ENCODE peak calls at places on chromosome 19, in four cellular contexts. K, E, H and Y are unnamed samples.
A peak's percentile ranks its signal among the peaks of the same experiment; 100 is the strongest.

GRCh38 chr19:8244442-8244841 is 35.3 kb downstream of the CERS4 start:
- DNase-seq in K (no peak), E (no peak), H (no peak), Y (no peak)

GRCh38 chr19:47444388-47444821 is 25.1 kb upstream of the MEIS3 start:
- DNase-seq in K (peak; percentile 80), E (peak; percentile 64), H (no peak), Y (no peak)

GRCh38 chr19:38425810-38426466 is at the start of gene RASGRP4:
- DNase-seq in K (no peak), E (no peak), H (no peak), Y (no peak)

GRCh38 chr19:17332677-17333581 is 1.7 kb downstream of the ANO8 start:
- DNase-seq in K (peak; percentile 77), E (no peak), H (peak; percentile 39), Y (peak; percentile 40)

GRCh38 chr19:17255150-17255621 is 9.4 kb downstream of the USHBP1 start:
- DNase-seq in K (no peak), E (no peak), H (no peak), Y (no peak)

GRCh38 chr19:5684694-5685430 is 4.0 kb downstream of the HSD11B1L start:
- DNase-seq in K (no peak), E (no peak), H (no peak), Y (no peak)

GRCh38 chr19:21877976-21878375 is 42.0 kb upstream of the ZNF43 start:
- DNase-seq in K (no peak), E (no peak), H (no peak), Y (no peak)

GRCh38 chr19:54921082-54921481 is 15.1 kb downstream of the NCR1 start:
- DNase-seq in K (no peak), E (no peak), H (no peak), Y (no peak)

GRCh38 chr19:29014857-29015436 is 198.0 kb downstream of the UQCRFS1 start:
- DNase-seq in K (no peak), E (no peak), H (no peak), Y (no peak)

GRCh38 chr19:37855098-37855497 is 51.3 kb downstream of the WDR87 start:
- DNase-seq in K (no peak), E (no peak), H (peak; percentile 8), Y (no peak)

GRCh38 chr19:41696402-41697197 is 8.5 kb upstream of the CEACAM7 start:
- DNase-seq in K (no peak), E (no peak), H (peak; percentile 15), Y (no peak)

GRCh38 chr19:38031423-38031770 is 124.4 kb downstream of the SIPA1L3 start:
- DNase-seq in K (no peak), E (no peak), H (no peak), Y (no peak)

GRCh38 chr19:41311072-41311471 is 1.1 kb downstream of the CCDC97 start:
- DNase-seq in K (no peak), E (no peak), H (peak; percentile 32), Y (no peak)

GRCh38 chr19:58183822-58184215 is 958 bp downstream of the ZNF274 start:
- DNase-seq in K (no peak), E (no peak), H (no peak), Y (no peak)

GRCh38 chr19:811511-812048 is 10.2 kb downstream of the PLPPR3 start:
- DNase-seq in K (no peak), E (no peak), H (no peak), Y (no peak)

GRCh38 chr19:14473915-14474578 is 1.1 kb downstream of the PTGER1 start:
- DNase-seq in K (no peak), E (no peak), H (no peak), Y (no peak)

GRCh38 chr19:14473073-14473790 is 1.9 kb downstream of the PTGER1 start:
- DNase-seq in K (no peak), E (no peak), H (no peak), Y (no peak)

GRCh38 chr19:14476307-14476662 is 1.1 kb upstream of the PTGER1 start:
- DNase-seq in K (no peak), E (no peak), H (no peak), Y (no peak)

GRCh38 chr19:14475251-14476073 is at the start of gene PTGER1:
- DNase-seq in K (peak; percentile 69), E (no peak), H (peak; percentile 39), Y (no peak)

GRCh38 chr19:14474827-14475226 is 327 bp downstream of the PTGER1 start:
- DNase-seq in K (no peak), E (no peak), H (no peak), Y (no peak)
- H3K9ac ChIP-seq in K (no peak overlapping the region), E (peak overlapping the region; percentile 75), H (no peak overlapping the region), Y (no peak overlapping the region)

DNA sequence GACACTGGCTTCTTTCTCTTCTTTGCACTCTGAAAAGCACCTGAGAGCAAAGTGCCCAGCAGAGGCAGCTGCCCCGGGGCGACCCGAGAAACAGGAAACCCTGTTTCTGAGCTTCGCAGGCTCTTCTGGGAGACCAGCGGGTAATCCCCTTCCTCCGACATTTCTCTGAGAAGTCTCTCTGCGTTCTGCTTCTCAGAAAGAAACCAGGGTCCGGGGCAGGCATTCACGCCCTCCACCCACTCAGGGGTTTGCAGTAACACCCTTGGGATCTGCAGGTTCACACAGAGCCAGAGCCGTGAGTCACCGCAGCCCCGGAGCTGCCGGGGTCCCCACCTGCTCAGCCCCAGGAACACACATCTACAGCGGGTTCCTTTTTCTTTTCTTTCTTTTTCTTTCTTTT is 86.0 kb downstream of the GADD45B start:
- DNase-seq in K (no peak), E (no peak), H (no peak), Y (peak; percentile 92)
- H3K4me3 ChIP-seq in K (no peak overlapping the region), E (no peak overlapping the region), H (no peak overlapping the region), Y (peak overlapping the region; percentile 61)

GRCh38 chr19:35903550-35904179 is 1.3 kb downstream of the HCST start:
- DNase-seq in K (peak; percentile 69), E (no peak), H (peak; percentile 70), Y (peak; percentile 84)
- H3K9ac ChIP-seq in K (no peak overlapping the region), E (peak overlapping the region; percentile 75), H (peak overlapping the region; percentile 61), Y (peak overlapping the region; percentile 82)

GRCh38 chr19:10270616-10271394 is at the start of gene ICAM1:
- DNase-seq in K (peak; percentile 71), E (no peak), H (peak; percentile 33), Y (no peak)

GRCh38 chr19:10268077-10268476 is 2.8 kb upstream of the ICAM1 start:
- DNase-seq in K (no peak), E (no peak), H (no peak), Y (no peak)

GRCh38 chr19:10271543-10272086 is 695 bp downstream of the ICAM1 start:
- DNase-seq in K (no peak), E (no peak), H (no peak), Y (no peak)

GRCh38 chr19:10269333-10270179 is 1.4 kb upstream of the ICAM1 start:
- DNase-seq in K (peak; percentile 87), E (peak; percentile 69), H (peak; percentile 90), Y (no peak)

DNA sequence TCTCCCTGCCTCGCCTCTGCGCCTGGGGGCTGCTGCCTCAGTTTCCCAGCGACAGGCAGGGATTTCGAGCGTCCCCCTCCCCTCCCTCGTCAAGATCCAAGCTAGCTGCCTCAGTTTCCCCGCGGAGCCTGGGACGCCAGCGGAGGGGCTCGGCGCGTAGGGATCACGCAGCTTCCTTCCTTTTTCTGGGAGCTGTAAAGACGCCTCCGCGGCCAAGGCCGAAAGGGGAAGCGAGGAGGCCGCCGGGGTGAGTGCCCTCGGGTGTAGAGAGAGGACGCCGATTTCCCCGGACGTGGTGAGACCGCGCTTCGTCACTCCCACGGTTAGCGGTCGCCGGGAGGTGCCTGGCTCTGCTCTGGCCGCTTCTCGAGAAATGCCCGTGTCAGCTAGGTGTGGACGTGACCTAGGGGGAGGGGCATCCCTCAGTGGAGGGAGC is 722 bp upstream of the ICAM1 start:
- DNase-seq in K (peak; percentile 20), E (no peak), H (no peak), Y (no peak)
- H3K4me3 ChIP-seq in K (peak overlapping the region; percentile 33), E (peak overlapping the region; percentile 50), H (peak overlapping the region; percentile 75), Y (peak overlapping the region; percentile 92)

GRCh38 chr19:45354443-45354842 is 13.9 kb downstream of the KLC3 start:
- DNase-seq in K (no peak), E (no peak), H (no peak), Y (no peak)

GRCh38 chr19:45357445-45357783 is 13.0 kb downstream of the ERCC2 start:
- DNase-seq in K (no peak), E (no peak), H (no peak), Y (no peak)

GRCh38 chr19:45355910-45356309 is 14.5 kb downstream of the ERCC2 start:
- DNase-seq in K (no peak), E (no peak), H (no peak), Y (no peak)

GRCh38 chr19:45356760-45357444 is 13.5 kb downstream of the ERCC2 start:
- DNase-seq in K (no peak), E (no peak), H (no peak), Y (no peak)

GRCh38 chr19:45355402-45355801 is 14.9 kb downstream of the KLC3 start:
- DNase-seq in K (no peak), E (no peak), H (no peak), Y (no peak)
- H3K9ac ChIP-seq in K (no peak overlapping the region), E (no peak overlapping the region), H (no peak overlapping the region), Y (no peak overlapping the region)

GRCh38 chr19:57171551-57172081 is 4.3 kb upstream of the DUXA start:
- DNase-seq in K (peak; percentile 83), E (peak; percentile 48), H (peak; percentile 57), Y (no peak)
- H3K4me3 ChIP-seq in K (peak overlapping the region; percentile 56), E (peak overlapping the region; percentile 47), H (peak overlapping the region; percentile 58), Y (no peak overlapping the region)

GRCh38 chr19:39842693-39843435 is 3.3 kb downstream of the FBL start:
- DNase-seq in K (no peak), E (no peak), H (no peak), Y (no peak)
- H3K9ac ChIP-seq in K (no peak overlapping the region), E (peak overlapping the region; percentile 18), H (peak overlapping the region; percentile 81), Y (peak overlapping the region; percentile 48)